ENCODE peak calls at places on chromosome 11, in five cellular contexts. B is mesenchymal stem cell, X is IMR-90, F is pancreas, O is cardiac fibroblast. A is an unnamed sample.

GRCh38 chr11:117814766-117815261 is 9.7 kb downstream of the FXYD2 start:
- DNase-seq in B (no peak), X (no peak), F (peak), O (no peak), A (peak)

GRCh38 chr11:67126986-67127385 is 7.9 kb downstream of the KDM2A start:
- DNase-seq in B (no peak), X (no peak), F (no peak), O (no peak), A (no peak)

GRCh38 chr11:65429724-65430405 is 7.3 kb downstream of the NEAT1 start:
- DNase-seq in B (peak), X (peak), F (peak), O (peak), A (peak)

GRCh38 chr11:70108250-70108649 is 30.1 kb downstream of the ANO1 start:
- DNase-seq in B (peak), X (peak), F (peak), O (no peak), A (no peak)

GRCh38 chr11:33551051-33551450 is 149.6 kb downstream of the C11orf91 start:
- DNase-seq in B (no peak), X (peak), F (no peak), O (no peak), A (no peak)

GRCh38 chr11:93655581-93656255 is 5.8 kb upstream of the CEP295 start:
- DNase-seq in B (no peak), X (no peak), F (no peak), O (no peak), A (no peak)

GRCh38 chr11:35654711-35655110 is 7.9 kb upstream of the TRIM44 start:
- DNase-seq in B (no peak), X (no peak), F (no peak), O (no peak), A (no peak)

GRCh38 chr11:47260366-47260765 is 2.6 kb downstream of the NR1H3 start:
- DNase-seq in B (no peak), X (no peak), F (no peak), O (no peak), A (no peak)

GRCh38 chr11:64869571-64870175 is 8.7 kb downstream of the EHD1 start:
- DNase-seq in B (peak), X (no peak), F (no peak), O (no peak), A (no peak)

GRCh38 chr11:33701831-33702230 is 1.2 kb upstream of the C11orf91 start:
- DNase-seq in B (peak), X (peak), F (no peak), O (peak), A (no peak)

GRCh38 chr11:46693597-46694012 is 6.8 kb downstream of the ARHGAP1 start:
- DNase-seq in B (peak), X (peak), F (no peak), O (peak), A (no peak)

GRCh38 chr11:87878373-87878779 is 296.9 kb downstream of the RAB38 start:
- DNase-seq in B (peak), X (peak), F (no peak), O (peak), A (no peak)

GRCh38 chr11:109362059-109362458 is 59.9 kb upstream of the C11orf87 start:
- DNase-seq in B (no peak), X (peak), F (no peak), O (no peak), A (no peak)

GRCh38 chr11:68401856-68402255 is 58.7 kb upstream of the PPP6R3 start:
- DNase-seq in B (no peak), X (no peak), F (no peak), O (no peak), A (no peak)

GRCh38 chr11:121958978-121959340 is 157.1 kb downstream of the BLID start:
- DNase-seq in B (no peak), X (peak), F (no peak), O (peak), A (no peak)
- H3K4me3 ChIP-seq in B (no peak), X (no peak), F (no peak), O (no peak), A (no peak)

DNA sequence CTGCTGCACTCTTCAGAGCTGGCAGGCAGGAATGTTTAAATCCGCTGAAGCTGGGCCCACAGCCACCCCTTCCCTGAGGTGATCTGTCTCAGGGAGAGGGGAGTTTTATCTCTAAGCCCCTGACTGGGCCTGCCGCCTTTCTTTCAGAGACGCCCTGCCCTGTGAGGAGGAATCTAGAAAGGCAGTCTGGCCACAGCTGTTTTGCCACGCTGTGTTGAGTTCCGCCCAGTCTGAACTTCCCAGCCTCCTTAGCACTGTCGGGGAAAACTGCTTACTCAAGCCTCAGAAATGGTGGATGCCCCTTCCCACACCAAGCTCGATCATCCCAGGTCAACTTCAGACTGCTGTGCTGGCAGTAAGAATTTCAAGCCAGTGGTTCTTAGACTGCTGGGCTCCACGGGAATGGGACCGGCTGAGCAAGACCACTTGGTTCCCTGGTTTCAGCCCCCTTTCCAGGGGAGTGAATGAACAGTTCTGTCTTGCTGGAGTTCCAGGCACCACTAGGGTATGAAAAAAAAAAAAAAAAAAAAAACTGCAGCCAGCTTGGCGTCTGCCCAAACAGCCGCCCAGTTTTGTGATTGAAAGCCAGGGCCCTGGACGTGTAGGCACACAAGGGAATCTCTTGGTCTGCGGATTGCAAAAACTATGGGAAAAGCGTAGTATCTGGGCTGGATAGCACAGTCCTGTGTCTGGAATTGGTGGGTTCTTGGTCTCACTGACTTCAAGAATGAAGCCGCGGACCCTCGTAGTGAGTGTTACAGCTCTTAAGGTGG is 127.4 kb downstream of the SPON1 start:
- DNase-seq in B (no peak), X (no peak), F (no peak), O (peak), A (no peak)
- H3K4me3 ChIP-seq in B (no peak), X (no peak), F (no peak), O (no peak), A (no peak)

GRCh38 chr11:861105-861479 is 18.4 kb downstream of the TSPAN4 start:
- DNase-seq in B (no peak), X (no peak), F (no peak), O (no peak), A (no peak)

GRCh38 chr11:859394-860131 is 16.9 kb downstream of the TSPAN4 start:
- DNase-seq in B (peak), X (peak), F (peak), O (peak), A (no peak)

GRCh38 chr11:860238-861104 is 17.8 kb downstream of the TSPAN4 start:
- DNase-seq in B (no peak), X (no peak), F (no peak), O (no peak), A (no peak)

GRCh38 chr11:858053-858992 is 15.7 kb downstream of the TSPAN4 start:
- DNase-seq in B (no peak), X (no peak), F (no peak), O (no peak), A (no peak)

DNA sequence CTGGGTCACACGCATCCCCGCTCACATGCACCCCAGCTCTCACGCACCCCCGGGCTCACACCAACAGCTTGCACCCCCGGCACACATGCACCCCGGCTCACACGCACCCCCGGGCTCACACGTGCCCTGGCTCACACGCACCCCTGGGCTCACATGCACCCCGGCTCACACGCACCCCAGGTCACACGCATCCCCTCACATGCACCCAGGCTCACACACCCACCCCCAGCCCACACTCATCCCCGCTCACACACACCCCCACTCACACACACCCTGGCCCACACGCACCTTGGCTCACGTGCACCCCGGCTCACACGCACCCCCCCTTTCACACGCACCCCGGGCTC is 16.3 kb downstream of the TSPAN4 start:
- DNase-seq in B (no peak), X (no peak), F (no peak), O (no peak), A (no peak)
- H3K4me3 ChIP-seq in B (no peak), X (no peak), F (no peak), O (no peak), A (no peak)

DNA sequence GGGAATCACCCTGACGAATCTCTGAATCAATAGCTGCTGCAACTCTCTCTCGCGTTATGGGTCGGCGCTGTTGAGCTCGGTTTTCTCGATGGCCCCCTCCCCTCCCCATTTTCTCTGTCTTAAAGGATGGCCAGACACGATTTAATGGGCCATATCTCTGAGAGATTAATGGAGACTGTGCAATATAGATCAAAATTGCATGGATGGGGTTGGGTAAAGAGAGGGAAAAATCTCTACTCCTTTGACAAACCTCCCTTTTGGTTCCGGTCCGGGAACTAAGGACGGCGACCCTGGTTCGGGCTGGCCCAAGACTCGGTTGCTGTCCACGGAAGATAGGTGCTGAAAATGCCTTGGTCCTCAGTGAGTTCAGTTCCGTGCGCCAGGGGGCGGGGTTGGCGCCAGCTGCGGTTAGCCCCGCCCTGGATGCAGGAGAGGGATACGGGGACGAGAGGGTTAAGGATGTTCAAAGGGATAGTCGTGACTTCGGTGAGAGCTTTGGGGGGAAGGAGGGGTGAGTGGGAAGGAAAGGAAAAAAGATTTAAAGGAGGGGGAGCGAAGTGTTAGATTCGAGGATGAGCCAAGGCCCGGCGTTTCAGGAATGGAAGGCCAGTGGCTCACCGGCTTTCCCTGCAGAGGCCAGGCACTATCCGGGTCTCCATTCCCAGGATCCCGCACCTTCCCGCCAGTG is 103.6 kb upstream of the HSD17B12 start:
- DNase-seq in B (peak), X (peak), F (no peak), O (peak), A (no peak)
- H3K4me3 ChIP-seq in B (no peak), X (no peak), F (no peak), O (no peak), A (no peak)

DNA sequence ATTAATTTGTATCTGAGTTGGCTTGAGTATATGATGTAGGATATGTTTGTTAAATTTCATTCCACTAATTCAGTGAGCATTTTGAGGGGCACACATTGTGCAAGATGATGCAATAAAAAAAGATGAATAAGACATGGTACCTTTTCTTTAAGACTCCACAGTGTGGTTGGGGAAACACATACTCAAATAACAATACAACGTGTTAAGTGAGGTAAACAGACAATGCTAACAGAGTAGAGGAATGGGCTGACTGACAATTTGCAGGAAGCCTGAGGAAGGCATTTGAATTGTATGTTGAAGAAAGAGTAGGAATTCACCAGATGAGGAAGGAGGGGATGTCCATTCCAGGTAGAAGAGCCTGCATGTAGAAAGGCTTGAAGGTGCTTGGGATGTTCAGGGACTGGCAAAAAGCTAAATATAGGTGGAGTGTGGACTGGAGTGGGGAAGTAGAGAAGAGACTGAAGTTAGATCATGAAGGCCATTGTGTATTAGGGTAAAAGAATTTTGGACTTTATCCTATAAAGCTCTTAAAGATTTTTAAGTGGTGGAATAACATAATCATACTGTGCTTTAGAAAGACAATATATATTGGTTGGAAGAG is 6.8 kb downstream of the RNF169 start:
- DNase-seq in B (peak), X (peak), F (no peak), O (no peak), A (no peak)
- H3K4me3 ChIP-seq in B (no peak), X (no peak), F (no peak), O (no peak), A (no peak)

GRCh38 chr11:75539459-75540022 is 13.8 kb upstream of the GDPD5 start:
- DNase-seq in B (no peak), X (no peak), F (no peak), O (no peak), A (no peak)

GRCh38 chr11:75541301-75541929 is 15.7 kb upstream of the GDPD5 start:
- DNase-seq in B (no peak), X (no peak), F (no peak), O (no peak), A (no peak)

GRCh38 chr11:75547177-75547576 is 14.9 kb upstream of the SERPINH1 start:
- DNase-seq in B (no peak), X (no peak), F (no peak), O (no peak), A (no peak)

GRCh38 chr11:75547617-75548054 is 14.4 kb upstream of the SERPINH1 start:
- DNase-seq in B (peak), X (peak), F (peak), O (peak), A (peak)

GRCh38 chr11:75543808-75544207 is 18.1 kb upstream of the GDPD5 start:
- DNase-seq in B (no peak), X (no peak), F (no peak), O (no peak), A (no peak)
- H3K4me3 ChIP-seq in B (no peak), X (no peak), F (no peak), O (no peak), A (no peak)

A was measured in Peyer's patch.